ENCODE peak calls at places on chromosomes 16 and 17, in nine cellular contexts. One of them, this sample, is unnamed.

GRCh38 chr16:4743217-4743897 is 9.0 kb downstream of the DNAAF8 start:
- DNase-seq in AG09309: no peak
- DNase-seq in astrocyte of the cerebellum: no peak
- DNase-seq in mesendoderm: no peak
- DNase-seq in naive B cell: no peak
- DNase-seq in putamen: no peak
- DNase-seq in vagina: no peak
- DNase-seq in non-pigmented ciliary epithelial cell: no peak
- DNase-seq in H54: no peak
- DNase-seq in this sample: no peak

GRCh38 chr17:75976175-75976848 is 2.7 kb downstream of the ACOX1 start:
- DNase-seq in mesendoderm: no peak
- DNase-seq in vagina: no peak
- DNase-seq in putamen: no peak
- DNase-seq in naive B cell: no peak
- DNase-seq in non-pigmented ciliary epithelial cell: no peak
- DNase-seq in H54: no peak
- DNase-seq in astrocyte of the cerebellum: no peak
- DNase-seq in AG09309: no peak
- DNase-seq in this sample: no peak

GRCh38 chr16:65961491-65962143 is 404.9 kb upstream of the CDH5 start:
- DNase-seq in AG09309: no peak
- DNase-seq in vagina: no peak
- DNase-seq in non-pigmented ciliary epithelial cell: no peak
- DNase-seq in putamen: no peak
- DNase-seq in naive B cell: no peak
- DNase-seq in H54: no peak
- DNase-seq in astrocyte of the cerebellum: no peak
- DNase-seq in mesendoderm: no peak
- DNase-seq in this sample: no peak

GRCh38 chr17:4221163-4221562 is 42.6 kb downstream of the ANKFY1 start:
- DNase-seq in vagina: no peak
- DNase-seq in mesendoderm: no peak
- DNase-seq in naive B cell: no peak
- DNase-seq in AG09309: no peak
- DNase-seq in H54: no peak
- DNase-seq in putamen: no peak
- DNase-seq in non-pigmented ciliary epithelial cell: no peak
- DNase-seq in astrocyte of the cerebellum: no peak
- DNase-seq in this sample: no peak

GRCh38 chr16:12398029-12398735 is 405.5 kb downstream of the CPPED1 start:
- DNase-seq in putamen: no peak
- DNase-seq in AG09309: no peak
- DNase-seq in mesendoderm: no peak
- DNase-seq in astrocyte of the cerebellum: peak; percentile 60
- DNase-seq in non-pigmented ciliary epithelial cell: no peak
- DNase-seq in naive B cell: no peak
- DNase-seq in vagina: no peak
- DNase-seq in H54: no peak
- DNase-seq in this sample: no peak

GRCh38 chr16:65697516-65697915 is 575.7 kb upstream of the CDH11 start:
- DNase-seq in non-pigmented ciliary epithelial cell: no peak
- DNase-seq in putamen: no peak
- DNase-seq in vagina: no peak
- DNase-seq in mesendoderm: no peak
- DNase-seq in astrocyte of the cerebellum: no peak
- DNase-seq in AG09309: no peak
- DNase-seq in H54: no peak
- DNase-seq in naive B cell: no peak
- DNase-seq in this sample: no peak

GRCh38 chr16:25063865-25064264 is 47.7 kb upstream of the LCMT1 start:
- DNase-seq in naive B cell: no peak
- DNase-seq in non-pigmented ciliary epithelial cell: no peak
- DNase-seq in vagina: no peak
- DNase-seq in astrocyte of the cerebellum: no peak
- DNase-seq in H54: no peak
- DNase-seq in AG09309: no peak
- DNase-seq in mesendoderm: no peak
- DNase-seq in putamen: no peak
- DNase-seq in this sample: no peak

GRCh38 chr16:23145608-23146007 is 3.6 kb downstream of the USP31 start:
- DNase-seq in vagina: no peak
- DNase-seq in H54: peak; percentile 38
- DNase-seq in astrocyte of the cerebellum: peak; percentile 55
- DNase-seq in putamen: no peak
- DNase-seq in naive B cell: no peak
- DNase-seq in non-pigmented ciliary epithelial cell: no peak
- DNase-seq in AG09309: no peak
- DNase-seq in mesendoderm: peak; percentile 65
- DNase-seq in this sample: no peak

GRCh38 chr16:27382187-27382855 is 19.7 kb upstream of the IL21R start:
- DNase-seq in AG09309: no peak
- DNase-seq in vagina: peak; percentile 69
- DNase-seq in mesendoderm: no peak
- DNase-seq in H54: no peak
- DNase-seq in non-pigmented ciliary epithelial cell: no peak
- DNase-seq in putamen: no peak
- DNase-seq in naive B cell: no peak
- DNase-seq in astrocyte of the cerebellum: no peak
- DNase-seq in this sample: no peak

GRCh38 chr17:1591474-1592090 is 29.0 kb upstream of the PITPNA start:
- DNase-seq in naive B cell: no peak
- DNase-seq in astrocyte of the cerebellum: no peak
- DNase-seq in AG09309: no peak
- DNase-seq in putamen: no peak
- DNase-seq in mesendoderm: no peak
- DNase-seq in vagina: no peak
- DNase-seq in H54: no peak
- DNase-seq in non-pigmented ciliary epithelial cell: no peak
- DNase-seq in this sample: no peak

GRCh38 chr17:39139137-39139516 is 12.3 kb downstream of the PLXDC1 start:
- DNase-seq in putamen: no peak
- DNase-seq in vagina: no peak
- DNase-seq in mesendoderm: no peak
- DNase-seq in naive B cell: no peak
- DNase-seq in H54: peak; percentile 92
- DNase-seq in non-pigmented ciliary epithelial cell: peak; percentile 60
- DNase-seq in astrocyte of the cerebellum: no peak
- DNase-seq in AG09309: peak; percentile 70
- DNase-seq in this sample: peak; percentile 62

GRCh38 chr17:43014020-43014615 is 7.5 kb downstream of the IFI35 start:
- DNase-seq in astrocyte of the cerebellum: no peak
- DNase-seq in vagina: no peak
- DNase-seq in mesendoderm: no peak
- DNase-seq in non-pigmented ciliary epithelial cell: no peak
- DNase-seq in H54: no peak
- DNase-seq in naive B cell: no peak
- DNase-seq in AG09309: no peak
- DNase-seq in putamen: no peak
- DNase-seq in this sample: no peak

GRCh38 chr17:79023886-79024771 is at the start of gene C1QTNF1:
- DNase-seq in mesendoderm: peak; percentile 61
- DNase-seq in AG09309: no peak
- DNase-seq in putamen: no peak
- DNase-seq in H54: no peak
- DNase-seq in vagina: no peak
- DNase-seq in naive B cell: peak; percentile 42
- DNase-seq in astrocyte of the cerebellum: no peak
- DNase-seq in non-pigmented ciliary epithelial cell: no peak
- DNase-seq in this sample: no peak

GRCh38 chr17:5000237-5000639 is 2.5 kb downstream of the KIF1C start:
- DNase-seq in AG09309: no peak
- DNase-seq in astrocyte of the cerebellum: no peak
- DNase-seq in naive B cell: no peak
- DNase-seq in vagina: no peak
- DNase-seq in putamen: no peak
- DNase-seq in H54: no peak
- DNase-seq in mesendoderm: peak; percentile 18
- DNase-seq in non-pigmented ciliary epithelial cell: no peak
- DNase-seq in this sample: no peak

GRCh38 chr16:30977502-30977901 is 7.5 kb upstream of the HSD3B7 start:
- DNase-seq in astrocyte of the cerebellum: no peak
- DNase-seq in naive B cell: no peak
- DNase-seq in non-pigmented ciliary epithelial cell: no peak
- DNase-seq in H54: no peak
- DNase-seq in mesendoderm: peak; percentile 48
- DNase-seq in vagina: no peak
- DNase-seq in AG09309: no peak
- DNase-seq in putamen: no peak
- DNase-seq in this sample: no peak

GRCh38 chr17:36482611-36483504 is 3.6 kb upstream of the ZNHIT3 start:
- DNase-seq in AG09309: no peak
- DNase-seq in H54: peak; percentile 84
- DNase-seq in vagina: no peak
- DNase-seq in non-pigmented ciliary epithelial cell: peak; percentile 11
- DNase-seq in mesendoderm: peak; percentile 89
- DNase-seq in putamen: peak; percentile 67
- DNase-seq in astrocyte of the cerebellum: peak; percentile 29
- DNase-seq in naive B cell: peak; percentile 75
- DNase-seq in this sample: peak; percentile 40

GRCh38 chr17:68248199-68248825 is 469 bp downstream of the AMZ2 start:
- DNase-seq in H54: no peak
- DNase-seq in non-pigmented ciliary epithelial cell: no peak
- DNase-seq in AG09309: peak; percentile 32
- DNase-seq in mesendoderm: no peak
- DNase-seq in vagina: no peak
- DNase-seq in astrocyte of the cerebellum: no peak
- DNase-seq in naive B cell: no peak
- DNase-seq in putamen: no peak
- DNase-seq in this sample: peak; percentile 18

GRCh38 chr16:5916711-5917191 is 819.2 kb upstream of the EEF2KMT start:
- DNase-seq in H54: no peak
- DNase-seq in AG09309: no peak
- DNase-seq in naive B cell: no peak
- DNase-seq in vagina: no peak
- DNase-seq in mesendoderm: peak; percentile 86
- DNase-seq in astrocyte of the cerebellum: no peak
- DNase-seq in putamen: no peak
- DNase-seq in non-pigmented ciliary epithelial cell: no peak
- DNase-seq in this sample: no peak

GRCh38 chr17:6548578-6549330 is 7.6 kb downstream of the PITPNM3 start:
- DNase-seq in vagina: no peak
- DNase-seq in mesendoderm: no peak
- DNase-seq in non-pigmented ciliary epithelial cell: no peak
- DNase-seq in astrocyte of the cerebellum: no peak
- DNase-seq in naive B cell: no peak
- DNase-seq in putamen: no peak
- DNase-seq in AG09309: no peak
- DNase-seq in H54: no peak
- DNase-seq in this sample: no peak

GRCh38 chr17:44359001-44359400 is 4.7 kb downstream of the FAM171A2 start:
- DNase-seq in non-pigmented ciliary epithelial cell: no peak
- DNase-seq in vagina: no peak
- DNase-seq in putamen: no peak
- DNase-seq in astrocyte of the cerebellum: no peak
- DNase-seq in AG09309: no peak
- DNase-seq in H54: no peak
- DNase-seq in naive B cell: no peak
- DNase-seq in mesendoderm: no peak
- DNase-seq in this sample: no peak

GRCh38 chr17:35433075-35433894 is 985 bp upstream of the SLFN12 start:
- DNase-seq in astrocyte of the cerebellum: peak; percentile 99
- DNase-seq in H54: peak; percentile 73
- DNase-seq in mesendoderm: peak; percentile 99
- DNase-seq in vagina: no peak
- DNase-seq in putamen: no peak
- DNase-seq in AG09309: peak; percentile 98
- DNase-seq in non-pigmented ciliary epithelial cell: peak; percentile 99
- DNase-seq in naive B cell: peak; percentile 6
- DNase-seq in this sample: peak; percentile 96

GRCh38 chr16:15477802-15478201 is 43.4 kb downstream of the BMERB1 start:
- DNase-seq in mesendoderm: no peak
- DNase-seq in H54: no peak
- DNase-seq in vagina: no peak
- DNase-seq in putamen: no peak
- DNase-seq in non-pigmented ciliary epithelial cell: no peak
- DNase-seq in AG09309: no peak
- DNase-seq in astrocyte of the cerebellum: no peak
- DNase-seq in naive B cell: no peak
- DNase-seq in this sample: no peak

GRCh38 chr16:12132290-12132689 is 155.8 kb downstream of the SNX29 start:
- DNase-seq in vagina: no peak
- DNase-seq in putamen: no peak
- DNase-seq in H54: no peak
- DNase-seq in naive B cell: no peak
- DNase-seq in non-pigmented ciliary epithelial cell: no peak
- DNase-seq in astrocyte of the cerebellum: no peak
- DNase-seq in AG09309: peak; percentile 13
- DNase-seq in mesendoderm: no peak
- DNase-seq in this sample: peak; percentile 11

GRCh38 chr16:53608094-53608493 is 95.6 kb downstream of the RPGRIP1L start:
- DNase-seq in vagina: no peak
- DNase-seq in naive B cell: no peak
- DNase-seq in non-pigmented ciliary epithelial cell: no peak
- DNase-seq in H54: no peak
- DNase-seq in AG09309: no peak
- DNase-seq in mesendoderm: no peak
- DNase-seq in putamen: no peak
- DNase-seq in astrocyte of the cerebellum: no peak
- DNase-seq in this sample: no peak

This sample was measured in HS-5.